ENCODE peak calls at places on chromosomes 3 and 15, in six cellular contexts. J is neuronal stem cell, K is IMR-90, V is mesenchymal stem cell, H is H9, P is trophoblast cell. E is an unnamed sample.

GRCh38 chr3:14984581-14985113 is 37.3 kb downstream of the NR2C2 start:
- DNase-seq in J (no peak), K (no peak), V (no peak), H (no peak), P (no peak), E (no peak)

GRCh38 chr15:68679961-68680371 is 101.2 kb downstream of the CORO2B start:
- DNase-seq in J (no peak), K (no peak), V (no peak), H (no peak), P (no peak), E (no peak)

GRCh38 chr15:81113204-81113657 is 20.8 kb upstream of the CFAP161 start:
- DNase-seq in J (no peak), K (no peak), V (no peak), H (no peak), P (no peak), E (no peak)

GRCh38 chr15:80199366-80199765 is 46.6 kb downstream of the FAH start:
- DNase-seq in J (no peak), K (no peak), V (no peak), H (peak; percentile 44), P (no peak), E (peak; percentile 44)

GRCh38 chr3:110138966-110139555 is 801.7 kb upstream of the DPPA4 start:
- DNase-seq in J (no peak), K (no peak), V (no peak), H (no peak), P (no peak), E (no peak)

GRCh38 chr15:79028411-79028964 is 62.1 kb downstream of the RASGRF1 start:
- DNase-seq in J (peak; percentile 62), K (peak; percentile 20), V (peak; percentile 43), H (peak; percentile 67), P (peak; percentile 80), E (peak; percentile 23)

GRCh38 chr3:195906865-195907729 is 1.3 kb downstream of the TNK2 start:
- DNase-seq in J (no peak), K (peak; percentile 19), V (peak; percentile 29), H (no peak), P (peak; percentile 66), E (no peak)

GRCh38 chr15:38853608-38854007 is 289.0 kb upstream of the RASGRP1 start:
- DNase-seq in J (peak; percentile 8), K (peak; percentile 52), V (peak; percentile 47), H (peak; percentile 84), P (peak; percentile 43), E (peak; percentile 50)

GRCh38 chr15:76172782-76173181 is 113.0 kb downstream of the TMEM266 start:
- DNase-seq in J (no peak), K (no peak), V (no peak), H (no peak), P (no peak), E (no peak)

GRCh38 chr15:79978694-79979519 is 7.9 kb upstream of the BCL2A1 start:
- DNase-seq in J (no peak), K (peak; percentile 89), V (peak; percentile 29), H (no peak), P (peak; percentile 54), E (no peak)

GRCh38 chr3:14570089-14570488 is 29.9 kb upstream of the GRIP2 start:
- DNase-seq in J (no peak), K (no peak), V (no peak), H (no peak), P (no peak), E (no peak)

GRCh38 chr3:126270145-126270811 is 86.9 kb downstream of the KLF15 start:
- DNase-seq in J (no peak), K (peak; percentile 34), V (no peak), H (peak; percentile 20), P (no peak), E (no peak)

GRCh38 chr15:64767203-64767602 is 8.2 kb downstream of the RBPMS2 start:
- DNase-seq in J (no peak), K (no peak), V (no peak), H (no peak), P (peak; percentile 32), E (no peak)

GRCh38 chr15:85828869-85829268 is 34.1 kb upstream of the KLHL25 start:
- DNase-seq in J (no peak), K (no peak), V (no peak), H (no peak), P (peak; percentile 97), E (no peak)

GRCh38 chr3:171704002-171704401 is 106.3 kb downstream of the PLD1 start:
- DNase-seq in J (no peak), K (peak; percentile 37), V (peak; percentile 51), H (peak; percentile 62), P (peak; percentile 74), E (no peak)

GRCh38 chr15:65326109-65326508 is 21.6 kb downstream of the RNU5B-1 start:
- DNase-seq in J (no peak), K (no peak), V (no peak), H (peak; percentile 69), P (no peak), E (no peak)

GRCh38 chr3:66386011-66386924 is 114.6 kb downstream of the LRIG1 start:
- DNase-seq in J (no peak), K (no peak), V (no peak), H (no peak), P (no peak), E (no peak)

GRCh38 chr3:65226287-65226686 is 538.5 kb upstream of the ADAMTS9 start:
- DNase-seq in J (no peak), K (no peak), V (no peak), H (no peak), P (no peak), E (no peak)
- H4K91ac ChIP-seq in J (no peak overlapping the region), K (no peak overlapping the region), V (no peak overlapping the region), H (no peak overlapping the region), P (no peak overlapping the region), E (no peak overlapping the region)

GRCh38 chr3:152682477-152682876 is 152.5 kb upstream of the P2RY1 start:
- DNase-seq in J (no peak), K (no peak), V (no peak), H (no peak), P (no peak), E (no peak)
- H4K8ac ChIP-seq in J (no peak overlapping the region), K (no peak overlapping the region), V (no peak overlapping the region), H (no peak overlapping the region), P (no peak overlapping the region), E (no peak overlapping the region)

DNA sequence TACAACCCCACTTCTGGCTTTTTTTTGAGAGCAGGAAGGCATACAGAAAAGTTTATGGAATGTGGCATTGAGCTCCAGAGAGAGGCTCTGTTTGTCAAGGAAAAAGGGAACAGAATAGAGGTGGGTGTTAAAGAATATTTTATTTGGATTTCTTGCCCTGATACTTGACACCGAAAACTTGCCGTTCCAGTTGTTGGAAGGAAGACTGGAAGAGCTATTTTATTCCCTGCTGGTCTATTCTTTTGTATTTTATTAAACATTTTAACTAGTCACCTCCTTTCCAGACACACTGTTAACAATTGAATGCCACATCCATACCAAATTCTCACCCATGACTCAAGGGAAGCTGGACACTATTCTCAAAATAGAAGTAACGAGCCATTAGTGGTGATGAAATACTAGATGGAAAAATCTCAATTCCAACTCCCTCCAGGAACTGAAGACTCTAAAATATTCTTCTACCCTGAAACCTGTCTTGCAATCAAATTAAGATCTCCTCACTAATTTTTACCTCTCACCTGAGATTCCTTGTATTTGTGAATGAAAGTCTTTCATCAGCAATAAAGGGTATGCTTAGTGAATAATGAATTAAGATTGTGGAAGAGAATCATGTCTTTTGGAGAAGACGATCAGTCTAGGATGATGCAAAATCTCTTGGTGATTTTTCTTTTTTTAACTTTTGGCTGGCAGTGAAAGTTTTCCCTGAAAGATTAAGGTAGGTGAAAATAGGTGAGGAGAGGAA is 28.5 kb downstream of the GREM1 start:
- DNase-seq in J (no peak), K (no peak), V (no peak), H (no peak), P (no peak), E (no peak)
- H4K91ac ChIP-seq in J (no peak overlapping the region), K (no peak overlapping the region), V (no peak overlapping the region), H (no peak overlapping the region), P (no peak overlapping the region), E (no peak overlapping the region)

GRCh38 chr3:64445318-64446300 is 220.3 kb upstream of the PRICKLE2 start:
- DNase-seq in J (peak; percentile 37), K (peak; percentile 28), V (peak; percentile 64), H (peak; percentile 80), P (peak; percentile 9), E (peak; percentile 90)
- H4K8ac ChIP-seq in J (no peak overlapping the region), K (no peak overlapping the region), V (peak overlapping the region; percentile 81), H (no peak overlapping the region), P (peak overlapping the region; percentile 66), E (peak overlapping the region; percentile 86)

GRCh38 chr3:33256249-33256648 is 21.0 kb upstream of the FBXL2 start:
- DNase-seq in J (peak; percentile 8), K (no peak), V (no peak), H (no peak), P (no peak), E (no peak)

GRCh38 chr3:33260104-33260503 is 17.1 kb upstream of the FBXL2 start:
- DNase-seq in J (no peak), K (no peak), V (no peak), H (no peak), P (no peak), E (no peak)
- H4K91ac ChIP-seq in J (no peak overlapping the region), K (no peak overlapping the region), V (no peak overlapping the region), H (no peak overlapping the region), P (no peak overlapping the region), E (no peak overlapping the region)

GRCh38 chr3:129627350-129628168 is 21.1 kb upstream of the PLXND1 start:
- DNase-seq in J (peak; percentile 65), K (peak; percentile 75), V (peak; percentile 90), H (peak; percentile 86), P (peak; percentile 98), E (peak; percentile 80)
- H4K8ac ChIP-seq in J (no peak overlapping the region), K (peak overlapping the region; percentile 95), V (peak overlapping the region; percentile 91), H (no peak overlapping the region), P (peak overlapping the region; percentile 98), E (peak overlapping the region; percentile 88)

DNA sequence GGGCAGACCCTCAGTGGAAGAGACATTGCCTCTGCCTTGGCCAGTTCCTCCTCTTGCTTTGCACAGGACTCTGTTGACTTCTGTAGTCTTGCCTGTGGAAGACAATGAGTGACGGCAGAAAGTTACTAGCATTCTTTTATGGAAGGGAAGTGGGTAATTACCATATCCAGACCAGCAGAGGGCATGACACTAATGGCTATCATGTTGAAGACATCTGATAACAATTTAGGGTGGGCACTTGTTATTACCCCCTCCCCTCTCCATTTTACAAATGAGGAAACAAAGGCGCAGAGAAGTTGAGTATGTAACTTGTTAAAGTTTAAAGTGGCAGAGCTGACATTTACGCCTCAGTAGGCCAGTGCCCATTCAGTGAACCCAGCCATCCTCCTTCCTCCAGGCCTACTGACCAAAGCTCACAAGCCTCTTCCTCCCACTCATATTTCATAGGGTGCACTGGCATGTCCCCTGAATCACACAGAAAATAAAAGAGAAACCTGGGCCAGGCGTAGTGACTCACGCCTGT is 48.2 kb upstream of the FMN1 start:
- DNase-seq in J (no peak), K (no peak), V (peak; percentile 33), H (no peak), P (peak; percentile 69), E (no peak)
- H4K91ac ChIP-seq in J (no peak overlapping the region), K (no peak overlapping the region), V (no peak overlapping the region), H (no peak overlapping the region), P (peak overlapping the region; percentile 98), E (no peak overlapping the region)

GRCh38 chr15:22979699-22980188 is 424 bp downstream of the CYFIP1 start:
- DNase-seq in J (peak; percentile 50), K (peak; percentile 25), V (peak; percentile 54), H (no peak), P (peak; percentile 51), E (peak; percentile 72)
- H4K8ac ChIP-seq in J (no peak overlapping the region), K (peak overlapping the region; percentile 17), V (no peak overlapping the region), H (no peak overlapping the region), P (no peak overlapping the region), E (peak overlapping the region; percentile 62)